ENCODE peak calls at places on chromosome 11, in ten cellular contexts. One of them, this sample, is unnamed.
A peak's percentile ranks its signal among the peaks of the same experiment; 100 is the strongest.

GRCh38 chr11:73376803-73377629 is 817 bp downstream of the RELT start:
- DNase-seq in T follicular helper cell: peak; percentile 33
- DNase-seq in choroid plexus epithelial cell: peak; percentile 83
- DNase-seq in HFFc6: peak; percentile 69
- DNase-seq in astrocyte of the cerebellum: no peak
- DNase-seq in left colon: peak; percentile 70
- DNase-seq in dorsolateral prefrontal cortex: peak; percentile 52
- DNase-seq in effector CD8-positive, alpha-beta T cell: peak; percentile 33
- DNase-seq in ELR: peak; percentile 89
- DNase-seq in tibial artery: peak; percentile 59
- DNase-seq in this sample: no peak

GRCh38 chr11:118911880-118912741 is 13.6 kb downstream of the BCL9L start:
- DNase-seq in dorsolateral prefrontal cortex: no peak
- DNase-seq in tibial artery: peak; percentile 91
- DNase-seq in ELR: peak; percentile 97
- DNase-seq in effector CD8-positive, alpha-beta T cell: peak; percentile 62
- DNase-seq in left colon: peak; percentile 72
- DNase-seq in HFFc6: peak; percentile 91
- DNase-seq in T follicular helper cell: peak; percentile 61
- DNase-seq in choroid plexus epithelial cell: peak; percentile 93
- DNase-seq in astrocyte of the cerebellum: peak; percentile 71
- DNase-seq in this sample: no peak

GRCh38 chr11:111792955-111793500 is 26.8 kb upstream of the PPP2R1B start:
- DNase-seq in choroid plexus epithelial cell: peak; percentile 44
- DNase-seq in dorsolateral prefrontal cortex: no peak
- DNase-seq in ELR: no peak
- DNase-seq in T follicular helper cell: no peak
- DNase-seq in HFFc6: no peak
- DNase-seq in effector CD8-positive, alpha-beta T cell: no peak
- DNase-seq in astrocyte of the cerebellum: no peak
- DNase-seq in tibial artery: no peak
- DNase-seq in left colon: no peak
- DNase-seq in this sample: no peak

GRCh38 chr11:86101941-86102407 is 33.1 kb upstream of the PICALM start:
- DNase-seq in astrocyte of the cerebellum: no peak
- DNase-seq in HFFc6: peak; percentile 65
- DNase-seq in ELR: peak; percentile 45
- DNase-seq in dorsolateral prefrontal cortex: no peak
- DNase-seq in choroid plexus epithelial cell: peak; percentile 11
- DNase-seq in left colon: no peak
- DNase-seq in T follicular helper cell: no peak
- DNase-seq in effector CD8-positive, alpha-beta T cell: no peak
- DNase-seq in tibial artery: no peak
- DNase-seq in this sample: peak; percentile 56

GRCh38 chr11:117000039-117000740 is 98.0 kb downstream of the SIK3 start:
- DNase-seq in effector CD8-positive, alpha-beta T cell: no peak
- DNase-seq in ELR: no peak
- DNase-seq in dorsolateral prefrontal cortex: no peak
- DNase-seq in astrocyte of the cerebellum: no peak
- DNase-seq in T follicular helper cell: no peak
- DNase-seq in choroid plexus epithelial cell: no peak
- DNase-seq in HFFc6: no peak
- DNase-seq in tibial artery: no peak
- DNase-seq in left colon: no peak
- DNase-seq in this sample: no peak

GRCh38 chr11:130118636-130119387 is 40.8 kb upstream of the ST14 start:
- DNase-seq in T follicular helper cell: no peak
- DNase-seq in dorsolateral prefrontal cortex: no peak
- DNase-seq in left colon: no peak
- DNase-seq in choroid plexus epithelial cell: no peak
- DNase-seq in ELR: no peak
- DNase-seq in HFFc6: no peak
- DNase-seq in astrocyte of the cerebellum: no peak
- DNase-seq in tibial artery: no peak
- DNase-seq in effector CD8-positive, alpha-beta T cell: no peak
- DNase-seq in this sample: no peak

GRCh38 chr11:123430736-123431356 is 777 bp downstream of the GRAMD1B start:
- DNase-seq in T follicular helper cell: peak; percentile 33
- DNase-seq in astrocyte of the cerebellum: no peak
- DNase-seq in dorsolateral prefrontal cortex: no peak
- DNase-seq in choroid plexus epithelial cell: peak; percentile 27
- DNase-seq in HFFc6: peak; percentile 67
- DNase-seq in left colon: peak; percentile 78
- DNase-seq in effector CD8-positive, alpha-beta T cell: peak; percentile 6
- DNase-seq in tibial artery: peak; percentile 62
- DNase-seq in ELR: peak; percentile 83
- DNase-seq in this sample: peak; percentile 4

GRCh38 chr11:12222099-12222751 is 111.8 kb downstream of the MICAL2 start:
- DNase-seq in left colon: peak; percentile 63
- DNase-seq in T follicular helper cell: no peak
- DNase-seq in ELR: no peak
- DNase-seq in choroid plexus epithelial cell: peak; percentile 88
- DNase-seq in tibial artery: no peak
- DNase-seq in effector CD8-positive, alpha-beta T cell: no peak
- DNase-seq in HFFc6: no peak
- DNase-seq in astrocyte of the cerebellum: peak; percentile 85
- DNase-seq in dorsolateral prefrontal cortex: peak; percentile 57
- DNase-seq in this sample: no peak

GRCh38 chr11:68845351-68846002 is 3.8 kb upstream of the CPT1A start:
- DNase-seq in tibial artery: no peak
- DNase-seq in effector CD8-positive, alpha-beta T cell: no peak
- DNase-seq in dorsolateral prefrontal cortex: no peak
- DNase-seq in HFFc6: no peak
- DNase-seq in ELR: no peak
- DNase-seq in astrocyte of the cerebellum: no peak
- DNase-seq in T follicular helper cell: no peak
- DNase-seq in choroid plexus epithelial cell: no peak
- DNase-seq in left colon: no peak
- DNase-seq in this sample: no peak

GRCh38 chr11:65654375-65655349 is 8.1 kb downstream of the RELA start:
- DNase-seq in T follicular helper cell: no peak
- DNase-seq in astrocyte of the cerebellum: no peak
- DNase-seq in left colon: no peak
- DNase-seq in dorsolateral prefrontal cortex: no peak
- DNase-seq in tibial artery: no peak
- DNase-seq in HFFc6: no peak
- DNase-seq in choroid plexus epithelial cell: no peak
- DNase-seq in ELR: no peak
- DNase-seq in effector CD8-positive, alpha-beta T cell: no peak
- DNase-seq in this sample: no peak

GRCh38 chr11:45412033-45412432 is 125.9 kb upstream of the SYT13 start:
- DNase-seq in dorsolateral prefrontal cortex: no peak
- DNase-seq in effector CD8-positive, alpha-beta T cell: no peak
- DNase-seq in ELR: no peak
- DNase-seq in HFFc6: no peak
- DNase-seq in left colon: no peak
- DNase-seq in tibial artery: no peak
- DNase-seq in astrocyte of the cerebellum: no peak
- DNase-seq in T follicular helper cell: no peak
- DNase-seq in choroid plexus epithelial cell: no peak
- DNase-seq in this sample: no peak

GRCh38 chr11:35121326-35121865 is 17.6 kb upstream of the CD44 start:
- DNase-seq in dorsolateral prefrontal cortex: no peak
- DNase-seq in effector CD8-positive, alpha-beta T cell: no peak
- DNase-seq in left colon: no peak
- DNase-seq in T follicular helper cell: no peak
- DNase-seq in ELR: no peak
- DNase-seq in astrocyte of the cerebellum: no peak
- DNase-seq in choroid plexus epithelial cell: no peak
- DNase-seq in tibial artery: no peak
- DNase-seq in HFFc6: no peak
- DNase-seq in this sample: no peak

GRCh38 chr11:12276356-12276755 is 101.0 kb upstream of the PARVA start:
- DNase-seq in astrocyte of the cerebellum: no peak
- DNase-seq in choroid plexus epithelial cell: no peak
- DNase-seq in effector CD8-positive, alpha-beta T cell: no peak
- DNase-seq in T follicular helper cell: no peak
- DNase-seq in tibial artery: peak; percentile 17
- DNase-seq in left colon: peak; percentile 1
- DNase-seq in HFFc6: no peak
- DNase-seq in ELR: no peak
- DNase-seq in dorsolateral prefrontal cortex: no peak
- DNase-seq in this sample: peak; percentile 83

GRCh38 chr11:67700141-67700540 is 25.7 kb upstream of the ALDH3B2 start:
- DNase-seq in HFFc6: no peak
- DNase-seq in left colon: no peak
- DNase-seq in ELR: no peak
- DNase-seq in dorsolateral prefrontal cortex: no peak
- DNase-seq in astrocyte of the cerebellum: no peak
- DNase-seq in effector CD8-positive, alpha-beta T cell: no peak
- DNase-seq in tibial artery: no peak
- DNase-seq in T follicular helper cell: no peak
- DNase-seq in choroid plexus epithelial cell: no peak
- DNase-seq in this sample: no peak